ENCODE peak calls at places on chromosomes 5 and 9, in six cellular contexts. Z is activated T-cell treated with anti-CD3 and anti-CD28 coated beads, Interleukin-2, amount 50 U/mL, for 72 hours; H is NCI-H1092; R is NCI-H345; O is ACHN; T is activated T-helper 1 cell treated with Interleukin-2 at 50 U/mL for 16 hours. V is an unnamed sample.

GRCh38 chr5:141779642-141780041 is 97.6 kb upstream of the ARAP3 start:
- DNase-seq in Z (no peak), H (no peak), R (no peak), O (peak; percentile 41), T (no peak), V (no peak)

GRCh38 chr9:75482566-75482965 is 394.3 kb downstream of the OSTF1 start:
- DNase-seq in Z (no peak), H (no peak), R (no peak), O (peak; percentile 1), T (no peak), V (no peak)

GRCh38 chr9:113574381-113575262 is 111.1 kb downstream of the RGS3 start:
- DNase-seq in Z (no peak), H (no peak), R (no peak), O (no peak), T (no peak), V (no peak)

GRCh38 chr9:11722957-11723356 is 970.2 kb upstream of the TYRP1 start:
- DNase-seq in Z (no peak), H (no peak), R (no peak), O (no peak), T (no peak), V (no peak)

GRCh38 chr9:106376689-106377088 is 486.3 kb upstream of the ZNF462 start:
- DNase-seq in Z (no peak), H (no peak), R (no peak), O (no peak), T (no peak), V (no peak)

GRCh38 chr9:116716441-116716840 is 29.3 kb downstream of the TRIM32 start:
- DNase-seq in Z (no peak), H (no peak), R (no peak), O (no peak), T (no peak), V (no peak)

GRCh38 chr5:978693-979092 is 29.9 kb upstream of the NKD2 start:
- DNase-seq in Z (no peak), H (no peak), R (no peak), O (no peak), T (no peak), V (no peak)

GRCh38 chr5:163269624-163270023 is 167.8 kb upstream of the CCNG1 start:
- DNase-seq in Z (no peak), H (peak; percentile 1), R (no peak), O (peak; percentile 9), T (no peak), V (no peak)

GRCh38 chr5:135332519-135333150 is 66.4 kb downstream of the MACROH2A1 start:
- DNase-seq in Z (no peak), H (peak; percentile 13), R (peak; percentile 29), O (peak; percentile 63), T (no peak), V (peak; percentile 71)

GRCh38 chr5:107266100-107266499 is 404.6 kb downstream of the EFNA5 start:
- DNase-seq in Z (no peak), H (no peak), R (no peak), O (no peak), T (no peak), V (no peak)

GRCh38 chr9:136807281-136808074 is at the start of gene RABL6:
- DNase-seq in Z (peak; percentile 90), H (peak; percentile 66), R (peak; percentile 84), O (peak; percentile 74), T (peak; percentile 78), V (peak; percentile 98)

GRCh38 chr9:72986522-72987116 is 33.8 kb upstream of the ALDH1A1 start:
- DNase-seq in Z (no peak), H (no peak), R (no peak), O (no peak), T (no peak), V (no peak)

GRCh38 chr5:22779499-22779898 is 73.6 kb downstream of the CDH12 start:
- DNase-seq in Z (no peak), H (no peak), R (no peak), O (no peak), T (no peak), V (no peak)

GRCh38 chr9:96015876-96016686 is 140.6 kb downstream of the ERCC6L2 start:
- DNase-seq in Z (peak; percentile 58), H (no peak), R (no peak), O (no peak), T (no peak), V (peak; percentile 71)

GRCh38 chr9:123925820-123926219 is 4.1 kb downstream of the DENND1A start:
- DNase-seq in Z (no peak), H (no peak), R (no peak), O (no peak), T (no peak), V (no peak)

GRCh38 chr5:122775713-122776084 is 819 bp downstream of the SNX2 start:
- DNase-seq in Z (no peak), H (no peak), R (no peak), O (peak; percentile 40), T (no peak), V (no peak)

GRCh38 chr5:369151-369939 is 47.8 kb downstream of the AHRR start:
- DNase-seq in Z (no peak), H (no peak), R (no peak), O (no peak), T (no peak), V (peak; percentile 54)

GRCh38 chr9:117720555-117720954 is 16.4 kb downstream of the TLR4 start:
- DNase-seq in Z (no peak), H (no peak), R (no peak), O (no peak), T (no peak), V (no peak)

GRCh38 chr5:115374057-115374775 is 77.8 kb upstream of the CCDC112 start:
- DNase-seq in Z (no peak), H (no peak), R (no peak), O (no peak), T (no peak), V (no peak)

GRCh38 chr5:176676361-176676824 is 29.1 kb downstream of the TSPAN17 start:
- DNase-seq in Z (no peak), H (no peak), R (no peak), O (no peak), T (no peak), V (peak; percentile 71)

GRCh38 chr9:126615251-126615790 is 1.6 kb downstream of the LMX1B start:
- DNase-seq in Z (peak; percentile 37), H (peak; percentile 36), R (peak; percentile 43), O (no peak), T (no peak), V (no peak)

GRCh38 chr5:17819786-17820185 is 185.5 kb downstream of the TAF11L14 start:
- DNase-seq in Z (no peak), H (no peak), R (no peak), O (no peak), T (no peak), V (no peak)

GRCh38 chr5:172658869-172659513 is 17.9 kb downstream of the NEURL1B start:
- DNase-seq in Z (no peak), H (peak; percentile 8), R (no peak), O (no peak), T (no peak), V (no peak)

GRCh38 chr5:94245608-94246007 is 372.8 kb downstream of the KIAA0825 start:
- DNase-seq in Z (peak; percentile 6), H (no peak), R (no peak), O (no peak), T (no peak), V (no peak)

GRCh38 chr5:35047785-35048404 is at the start of gene AGXT2:
- DNase-seq in Z (no peak), H (no peak), R (no peak), O (peak; percentile 16), T (no peak), V (no peak)

GRCh38 chr5:41009228-41009627 is 61.9 kb downstream of the MROH2B start:
- DNase-seq in Z (no peak), H (no peak), R (no peak), O (no peak), T (no peak), V (no peak)

GRCh38 chr5:176817369-176817841 is 7.0 kb downstream of the UNC5A start:
- DNase-seq in Z (no peak), H (peak; percentile 49), R (peak; percentile 90), O (peak; percentile 14), T (no peak), V (no peak)

GRCh38 chr9:134501266-134502181 is 140.1 kb upstream of the COL5A1 start:
- DNase-seq in Z (no peak), H (no peak), R (no peak), O (no peak), T (no peak), V (no peak)

GRCh38 chr5:139461698-139462097 is 845 bp downstream of the ECSCR start:
- DNase-seq in Z (no peak), H (no peak), R (no peak), O (no peak), T (no peak), V (no peak)

GRCh38 chr9:137295313-137296213 is 6.5 kb downstream of the NRARP start:
- DNase-seq in Z (peak; percentile 75), H (no peak), R (no peak), O (peak; percentile 30), T (no peak), V (peak; percentile 91)

GRCh38 chr5:100761192-100761591 is 141.9 kb downstream of the ST8SIA4 start:
- DNase-seq in Z (no peak), H (no peak), R (no peak), O (no peak), T (no peak), V (no peak)

GRCh38 chr5:151022511-151023018 is 2.2 kb downstream of the GPX3 start:
- DNase-seq in Z (no peak), H (no peak), R (no peak), O (no peak), T (no peak), V (no peak)

GRCh38 chr9:83582026-83582425 is 40.9 kb upstream of the IDNK start:
- DNase-seq in Z (no peak), H (no peak), R (no peak), O (no peak), T (no peak), V (no peak)

GRCh38 chr5:126600631-126601511 is at the start of gene PHAX:
- DNase-seq in Z (peak; percentile 87), H (peak; percentile 42), R (peak; percentile 80), O (peak; percentile 81), T (peak; percentile 64), V (peak; percentile 92)

GRCh38 chr9:94030318-94031179 is 53.7 kb upstream of the PTPDC1 start:
- DNase-seq in Z (peak; percentile 89), H (peak; percentile 86), R (peak; percentile 83), O (peak; percentile 84), T (peak; percentile 59), V (peak; percentile 94)